ENCODE peak calls at places on chromosomes 4 and X, in four cellular contexts. U is HepG2, T is GM12878, Y is K562. N is an unnamed sample.

GRCh38 chrX:13283512-13283911 is 36.3 kb downstream of the ATXN3L start:
- DNase-seq in U (no peak), T (no peak), Y (peak), N (no peak)

GRCh38 chrX:318068-318738 is 393 bp downstream of the GTPBP6 start:
- DNase-seq in Y (peak), U (peak), T (peak), N (peak)

GRCh38 chrX:115503099-115503498 is 57.9 kb upstream of the PLS3 start:
- DNase-seq in U (no peak), T (peak), Y (no peak), N (no peak)

GRCh38 chr4:165754664-165755063 is 118.4 kb upstream of the TLL1 start:
- DNase-seq in U (no peak), Y (no peak), T (no peak), N (no peak)

GRCh38 chrX:69088171-69088938 is 76.9 kb downstream of the PJA1 start:
- DNase-seq in T (no peak), Y (no peak), U (no peak), N (no peak)

GRCh38 chr4:138978600-138978999 is 37.0 kb upstream of the NOCT start:
- DNase-seq in Y (no peak), U (no peak), T (no peak), N (no peak)

GRCh38 chr4:181550381-181550780 is 692.8 kb upstream of the TENM3 start:
- DNase-seq in T (no peak), U (no peak), Y (no peak), N (no peak)

GRCh38 chrX:83416273-83416672 is 91.8 kb upstream of the POU3F4 start:
- DNase-seq in Y (peak), T (no peak), U (no peak), N (no peak)

GRCh38 chrX:54089191-54089590 is 44.9 kb upstream of the PHF8 start:
- DNase-seq in T (no peak), Y (no peak), U (no peak), N (no peak)

GRCh38 chr4:7863911-7864681 is 75.6 kb downstream of the AFAP1 start:
- DNase-seq in T (no peak), Y (no peak), U (peak), N (no peak)
- TF ChIP-seq TARDBP in T (no peak), Y (no peak), U (no peak), N (no peak)

GRCh38 chr4:54683616-54684346 is 26.0 kb downstream of the KIT start:
- DNase-seq in Y (peak), U (peak), T (no peak), N (no peak)
- TF ChIP-seq TARDBP in Y (no peak), U (no peak), T (no peak), N (no peak)

GRCh38 chrX:74464722-74465121 is 43.4 kb downstream of the SLC16A2 start:
- DNase-seq in U (no peak), Y (no peak), T (no peak), N (no peak)
- TF ChIP-seq TARDBP in U (no peak), Y (no peak), T (no peak), N (no peak)

GRCh38 chr4:148061139-148061476 is 329.2 kb downstream of the ARHGAP10 start:
- DNase-seq in T (no peak), U (no peak), Y (no peak), N (no peak)
- TF ChIP-seq TARDBP in T (no peak), U (no peak), Y (no peak), N (no peak)

DNA sequence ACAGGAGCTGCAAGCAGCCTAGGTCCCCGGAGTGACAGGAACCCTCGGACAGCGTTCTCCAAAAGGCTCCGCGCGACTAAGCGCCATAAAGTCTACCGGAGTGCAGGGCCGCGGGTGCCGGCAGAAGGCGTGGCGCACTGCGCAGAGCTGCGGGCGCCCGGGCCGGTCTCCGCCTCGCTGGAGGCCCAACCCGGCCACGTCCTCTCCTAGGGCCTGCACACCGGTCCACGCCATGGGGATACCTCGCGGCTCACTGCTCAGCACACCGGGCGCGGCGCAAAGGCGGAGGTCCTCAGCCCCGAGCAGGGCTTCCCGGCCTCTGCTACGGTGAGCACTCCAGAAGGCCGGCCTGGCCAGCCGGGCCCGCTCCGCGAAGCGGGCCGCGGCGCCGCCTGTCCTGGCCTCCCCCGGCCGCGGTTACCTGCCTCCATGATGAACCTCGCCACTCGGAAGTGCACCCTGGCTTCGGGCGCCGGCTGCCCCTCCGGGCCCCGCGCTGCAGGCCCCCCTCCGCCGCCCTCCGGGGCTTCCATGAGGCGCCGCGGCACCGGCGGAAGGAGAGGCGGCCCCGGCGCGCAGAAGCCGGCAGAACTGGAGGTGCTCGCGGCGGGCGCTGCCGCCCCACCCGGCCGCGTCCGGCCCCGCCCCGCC is at the start of gene CCNQ:
- DNase-seq in U (no peak), Y (peak), T (no peak), N (peak)
- TF ChIP-seq TARDBP in U (no peak), Y (no peak), T (no peak), N (no peak)

DNA sequence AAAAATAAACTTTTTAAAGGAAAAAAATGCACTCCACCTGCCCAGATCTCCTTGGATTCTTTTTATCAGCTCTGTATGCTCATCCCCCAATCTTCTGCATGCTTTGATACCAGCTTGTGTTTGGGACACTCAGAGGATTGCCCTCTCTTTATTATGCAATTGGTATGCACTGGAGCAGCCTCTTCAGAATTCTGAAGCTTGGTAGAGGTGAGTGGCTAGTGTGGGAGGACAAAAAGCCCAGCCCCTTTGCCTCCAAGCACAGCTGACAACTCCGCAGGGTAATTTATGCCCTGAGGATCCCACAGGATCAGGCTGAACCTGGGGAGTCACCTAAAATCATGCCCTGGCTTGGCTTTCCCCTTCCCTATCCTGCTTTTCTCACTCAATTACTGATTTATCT is 16.7 kb downstream of the IL21 start:
- DNase-seq in U (no peak), Y (no peak), T (no peak), N (no peak)
- TF ChIP-seq TARDBP in U (no peak), Y (no peak), T (no peak), N (no peak)

DNA sequence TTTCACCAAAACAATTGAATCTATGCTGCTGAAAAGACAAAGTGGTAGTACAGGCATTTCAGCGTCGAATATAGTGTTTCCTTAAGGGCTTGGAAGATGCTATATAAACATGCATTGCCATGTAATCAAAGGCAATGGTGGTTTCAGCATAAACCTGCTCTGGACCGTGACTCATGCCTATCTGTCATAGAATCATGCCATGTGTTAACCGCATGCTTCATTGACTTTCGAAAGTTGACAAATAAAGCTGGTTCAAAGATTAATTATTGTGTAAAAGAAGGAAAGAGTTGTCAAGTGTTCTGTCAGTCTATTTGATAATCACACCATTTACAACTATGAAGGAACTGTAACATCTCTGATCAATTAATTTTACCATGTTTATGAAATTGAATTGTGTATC is 83.2 kb downstream of the FUNDC1 start:
- DNase-seq in T (no peak), U (peak), Y (no peak), N (no peak)
- TF ChIP-seq TARDBP in T (no peak), U (no peak), Y (no peak), N (no peak)

DNA sequence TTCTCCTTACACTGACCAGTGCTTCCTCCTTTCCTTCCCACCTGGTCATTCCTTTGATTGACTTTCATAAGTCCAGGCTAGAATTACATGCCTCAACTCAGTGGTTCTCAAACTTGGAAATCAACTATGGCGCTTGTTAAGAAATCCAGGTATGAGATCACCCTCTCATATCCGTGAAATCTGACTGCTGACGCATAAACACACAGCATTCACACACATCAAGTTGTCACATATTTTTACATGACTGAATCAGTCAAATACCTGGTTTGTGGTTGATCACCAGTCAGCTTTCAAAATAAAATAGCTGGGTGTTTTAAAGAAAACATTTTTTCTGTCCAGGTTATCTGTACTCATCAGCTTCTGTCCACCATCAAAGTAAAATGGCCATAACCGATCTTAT is 433.5 kb downstream of the AFF2 start:
- DNase-seq in U (no peak), T (no peak), Y (no peak), N (no peak)
- TF ChIP-seq TARDBP in U (no peak), T (no peak), Y (no peak), N (no peak)

GRCh38 chrX:1453390-1453783 is 678 bp upstream of the ASMTL start:
- DNase-seq in Y (no peak), T (no peak), U (no peak), N (no peak)
- TF ChIP-seq TARDBP in Y (no peak), T (no peak), U (no peak), N (peak)